ENCODE peak calls at places on chromosomes 6 and 20, in five cellular contexts. P is IMR-90, E is NB4, S is endothelial cell of umbilical vein, Y is adrenal gland. N is an unnamed sample.

GRCh38 chr20:50513169-50514034 is 3.2 kb downstream of the PTPN1 start:
- DNase-seq in P (peak; percentile 80), E (no peak), S (peak; percentile 84), Y (no peak), N (no peak)

GRCh38 chr6:37865534-37865933 is 46.0 kb downstream of the ZFAND3 start:
- DNase-seq in E (peak; percentile 54), S (no peak), P (no peak), Y (no peak), N (no peak)

GRCh38 chr6:3229566-3230274 is 2.3 kb upstream of the TUBB2B start:
- DNase-seq in S (no peak), Y (no peak), P (no peak), E (no peak), N (no peak)

GRCh38 chr6:71351190-71351589 is 62.6 kb downstream of the OGFRL1 start:
- DNase-seq in Y (no peak), E (no peak), S (no peak), P (no peak), N (no peak)

GRCh38 chr6:17998003-17998402 is 10.6 kb upstream of the KIF13A start:
- DNase-seq in Y (no peak), E (peak; percentile 46), S (no peak), P (no peak), N (no peak)

GRCh38 chr6:112680076-112680475 is 332.9 kb downstream of the RFPL4B start:
- DNase-seq in Y (no peak), S (no peak), P (peak; percentile 24), E (no peak), N (no peak)

GRCh38 chr20:14449323-14449722 is 111.9 kb upstream of the FLRT3 start:
- DNase-seq in S (peak; percentile 22), P (peak; percentile 45), Y (no peak), E (no peak), N (no peak)

GRCh38 chr20:23132930-23133559 is 46.9 kb upstream of the CD93 start:
- DNase-seq in S (peak; percentile 87), P (no peak), E (no peak), Y (peak; percentile 57), N (no peak)

GRCh38 chr6:100549406-100550167 is 84.9 kb upstream of the SIM1 start:
- DNase-seq in E (no peak), Y (no peak), S (no peak), P (peak; percentile 87), N (no peak)

GRCh38 chr6:159451051-159451450 is 242.0 kb downstream of the SOD2 start:
- DNase-seq in E (no peak), S (no peak), Y (no peak), P (peak; percentile 78), N (no peak)

GRCh38 chr20:3785240-3786125 is 1.1 kb downstream of the CENPB start:
- DNase-seq in E (peak; percentile 65), Y (peak; percentile 58), S (peak; percentile 24), P (no peak), N (no peak)

GRCh38 chr6:2804516-2804915 is 37.1 kb downstream of the SERPINB1 start:
- DNase-seq in S (peak; percentile 37), P (no peak), Y (no peak), E (peak; percentile 44), N (no peak)

GRCh38 chr6:35765739-35766138 is 10.7 kb upstream of the CLPSL2 start:
- DNase-seq in S (no peak), Y (no peak), E (no peak), P (no peak), N (no peak)

GRCh38 chr20:63626424-63627128 is at the start of gene GMEB2:
- DNase-seq in S (no peak), Y (peak; percentile 79), P (no peak), E (peak; percentile 84), N (no peak)

GRCh38 chr6:41746068-41746467 is 1.1 kb downstream of the PGC start:
- DNase-seq in S (no peak), Y (no peak), P (no peak), E (no peak), N (no peak)

GRCh38 chr20:61127311-61128044 is 124.6 kb upstream of the CDH4 start:
- DNase-seq in S (no peak), E (no peak), Y (no peak), P (peak; percentile 92), N (no peak)

GRCh38 chr6:90107721-90108364 is 188.8 kb downstream of the BACH2 start:
- DNase-seq in S (no peak), E (no peak), P (no peak), Y (no peak), N (no peak)

GRCh38 chr6:29792123-29793035 is 35.2 kb upstream of the HLA-G start:
- DNase-seq in E (no peak), S (peak; percentile 9), Y (peak; percentile 76), P (no peak), N (no peak)

GRCh38 chr20:25015986-25016385 is 23.4 kb upstream of the APMAP start:
- DNase-seq in E (no peak), P (no peak), S (no peak), Y (no peak), N (no peak)

GRCh38 chr6:84220809-84221409 is 6.5 kb downstream of the CEP162 start:
- DNase-seq in E (peak; percentile 37), P (peak; percentile 36), S (peak; percentile 55), Y (no peak), N (no peak)

GRCh38 chr6:144153260-144153659 is 2.9 kb downstream of the STX11 start:
- DNase-seq in P (no peak), Y (no peak), S (no peak), E (no peak), N (no peak)

GRCh38 chr6:89895273-89895874 is 1.1 kb downstream of the GJA10 start:
- DNase-seq in S (peak; percentile 68), P (peak; percentile 69), Y (peak; percentile 41), E (peak; percentile 55), N (no peak)

GRCh38 chr6:166596741-166597507 is 10.4 kb upstream of the RAMACL start:
- DNase-seq in S (no peak), Y (no peak), E (no peak), P (no peak), N (no peak)

GRCh38 chr6:140594806-140595128 is 1220.3 kb upstream of the CITED2 start:
- DNase-seq in Y (no peak), S (no peak), E (no peak), P (no peak), N (no peak)

GRCh38 chr20:38222231-38222922 is 38.2 kb downstream of the KIAA1755 start:
- DNase-seq in Y (peak; percentile 67), S (peak; percentile 65), P (peak; percentile 48), E (peak; percentile 76), N (no peak)

GRCh38 chr20:38219006-38219950 is 41.3 kb downstream of the KIAA1755 start:
- DNase-seq in E (no peak), P (no peak), S (no peak), Y (no peak), N (no peak)

GRCh38 chr20:38222923-38223742 is 37.4 kb downstream of the KIAA1755 start:
- DNase-seq in P (no peak), E (no peak), S (no peak), Y (no peak), N (no peak)

GRCh38 chr20:38220587-38220986 is 39.9 kb downstream of the KIAA1755 start:
- DNase-seq in Y (no peak), S (no peak), E (no peak), P (no peak), N (no peak)

GRCh38 chr20:38221041-38221589 is 39.4 kb downstream of the KIAA1755 start:
- DNase-seq in E (peak; percentile 80), P (peak; percentile 52), Y (peak; percentile 67), S (peak; percentile 60), N (no peak)
- TF ChIP-seq POLR2A in E (no peak), P (peak; percentile 43), Y (no peak), S (no peak), N (no peak)

DNA sequence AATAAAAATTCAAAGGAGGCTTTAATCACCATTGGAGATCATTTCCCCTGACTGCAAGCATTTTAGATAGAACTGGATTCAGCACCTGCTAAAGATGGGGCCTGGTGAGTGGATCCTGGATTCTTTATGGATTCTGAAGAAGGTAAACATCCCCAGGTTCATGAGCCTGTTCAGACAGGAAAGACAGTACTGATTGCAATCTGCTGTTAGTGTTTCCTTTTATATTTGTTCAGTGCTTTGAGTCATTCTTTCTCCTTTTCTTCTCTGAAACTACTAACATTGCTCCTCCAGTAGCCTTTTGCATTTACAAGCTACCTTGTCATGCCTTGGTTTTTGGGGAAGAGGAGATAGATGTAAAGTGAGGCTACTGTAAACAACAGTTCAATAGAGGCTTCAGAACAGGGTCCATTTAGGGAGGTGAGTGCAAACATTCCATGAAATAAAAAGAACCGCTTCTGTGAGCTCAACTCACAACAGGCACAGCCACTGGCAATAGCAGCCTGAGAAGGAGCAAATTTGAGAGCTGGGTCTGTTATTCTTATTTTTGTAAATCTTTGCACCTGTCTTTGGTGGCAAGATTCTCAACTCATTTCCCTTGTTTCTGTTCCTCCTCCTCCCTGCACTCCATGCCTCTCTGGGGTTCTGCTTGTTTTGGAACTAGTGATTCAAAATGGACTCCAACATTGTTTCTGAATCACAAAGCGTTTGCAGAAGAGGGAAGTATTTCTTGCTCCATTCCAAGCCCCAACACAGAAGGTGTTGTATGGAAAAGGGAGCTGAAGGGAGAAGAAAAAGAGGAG is 66.5 kb upstream of the PRL start:
- DNase-seq in E (no peak), Y (no peak), S (peak; percentile 67), P (no peak), N (no peak)
- TF ChIP-seq POLR2A in E (no peak), Y (no peak), S (no peak), P (no peak), N (no peak)

DNA sequence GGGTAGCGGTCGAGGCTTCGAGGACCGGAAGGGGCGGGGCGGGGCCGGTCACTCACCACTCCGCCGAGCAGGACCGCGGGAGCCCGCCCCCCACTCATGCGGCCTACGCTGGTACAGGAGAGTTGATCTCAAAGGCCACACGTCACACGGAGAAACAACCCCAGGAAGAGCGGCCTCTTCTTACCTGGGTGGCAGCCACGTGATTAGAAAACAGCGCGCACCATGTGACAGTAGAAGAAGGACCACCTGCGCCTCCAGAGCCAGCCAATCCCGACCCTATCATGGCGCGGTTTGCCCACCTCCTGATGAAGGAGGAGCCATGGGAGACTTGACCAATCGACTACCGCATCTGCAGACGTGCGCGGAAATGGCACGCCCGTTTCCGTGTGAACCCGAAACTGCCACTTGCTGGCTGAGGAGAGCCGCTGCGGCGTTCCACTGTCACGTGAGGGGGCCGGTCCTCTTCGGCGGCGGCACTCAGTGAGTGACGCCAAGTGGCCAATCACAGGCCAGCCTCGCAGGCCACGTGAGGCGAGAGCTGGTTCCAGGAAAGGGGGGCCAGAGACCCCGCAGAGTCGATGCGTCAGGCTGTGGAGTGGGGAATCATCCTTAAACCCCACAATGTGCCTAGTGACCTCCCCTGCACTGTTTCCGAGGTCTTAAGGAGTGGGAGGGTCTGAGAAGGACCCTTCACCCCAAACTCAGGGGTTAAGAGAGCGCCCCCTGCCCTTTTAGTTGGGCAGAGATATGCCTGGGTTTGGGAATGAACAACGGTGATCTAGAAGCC is at the start of gene CUTA:
- DNase-seq in Y (peak; percentile 100), S (peak; percentile 100), P (peak; percentile 100), E (peak; percentile 100), N (peak; percentile 97)
- TF ChIP-seq POLR2A in Y (peak; percentile 74), S (peak; percentile 80), P (no peak), E (peak; percentile 76), N (peak; percentile 74)

GRCh38 chr6:26280409-26280808 is 84.6 kb upstream of the BTN3A2 start:
- DNase-seq in Y (no peak), S (no peak), P (no peak), E (no peak), N (no peak)

GRCh38 chr6:26284537-26285142 is 80.4 kb upstream of the BTN3A2 start:
- DNase-seq in S (peak; percentile 72), E (peak; percentile 80), P (peak; percentile 74), Y (peak; percentile 70), N (no peak)

GRCh38 chr6:26288155-26288554 is 76.8 kb upstream of the BTN3A2 start:
- DNase-seq in Y (no peak), S (no peak), P (no peak), E (no peak), N (no peak)

GRCh38 chr6:26286168-26286854 is 78.7 kb upstream of the BTN3A2 start:
- DNase-seq in E (peak; percentile 78), P (peak; percentile 68), Y (peak; percentile 67), S (peak; percentile 86), N (no peak)

GRCh38 chr6:26285143-26286134 is 79.6 kb upstream of the BTN3A2 start:
- DNase-seq in P (peak; percentile 99), Y (peak; percentile 98), E (peak; percentile 100), S (peak; percentile 98), N (peak; percentile 94)
- TF ChIP-seq POLR2A in P (peak; percentile 94), Y (peak; percentile 96), E (peak; percentile 94), S (peak; percentile 99), N (peak; percentile 68)

N was measured in esophagus squamous epithelium.